ENCODE peak calls at places on chromosomes 7 and 10, in six cellular contexts. One of them, this sample, is unnamed.
A peak's percentile ranks its signal among the peaks of the same experiment; 100 is the strongest.

GRCh38 chr7:88759216-88759955 is at the start of gene ZNF804B:
- DNase-seq in HT1080: no peak
- DNase-seq in stimulated activated CD8-positive, alpha-beta memory T cell treated with anti-CD3 and anti-CD28 coated beads, Interleukin-7, amount 100 ng/mL, for 4 hours: no peak
- DNase-seq in thoracic aorta: no peak
- DNase-seq in adrenal gland: peak; percentile 10
- DNase-seq in T-helper 9 cell: no peak
- DNase-seq in this sample: no peak

GRCh38 chr7:92513167-92513902 is 15.0 kb downstream of the PEX1 start:
- DNase-seq in T-helper 9 cell: no peak
- DNase-seq in thoracic aorta: no peak
- DNase-seq in adrenal gland: no peak
- DNase-seq in HT1080: no peak
- DNase-seq in stimulated activated CD8-positive, alpha-beta memory T cell treated with anti-CD3 and anti-CD28 coated beads, Interleukin-7, amount 100 ng/mL, for 4 hours: no peak
- DNase-seq in this sample: no peak

GRCh38 chr7:5296627-5297226 is 14.0 kb downstream of the SLC29A4 start:
- DNase-seq in thoracic aorta: no peak
- DNase-seq in HT1080: no peak
- DNase-seq in stimulated activated CD8-positive, alpha-beta memory T cell treated with anti-CD3 and anti-CD28 coated beads, Interleukin-7, amount 100 ng/mL, for 4 hours: peak; percentile 42
- DNase-seq in T-helper 9 cell: peak; percentile 76
- DNase-seq in adrenal gland: no peak
- DNase-seq in this sample: peak; percentile 47

GRCh38 chr10:91514025-91514424 is 103.9 kb downstream of the HECTD2 start:
- DNase-seq in thoracic aorta: no peak
- DNase-seq in adrenal gland: no peak
- DNase-seq in stimulated activated CD8-positive, alpha-beta memory T cell treated with anti-CD3 and anti-CD28 coated beads, Interleukin-7, amount 100 ng/mL, for 4 hours: no peak
- DNase-seq in T-helper 9 cell: no peak
- DNase-seq in HT1080: no peak
- DNase-seq in this sample: no peak

GRCh38 chr10:73772280-73773151 is 9.3 kb upstream of the CHCHD1 start:
- DNase-seq in adrenal gland: peak; percentile 84
- DNase-seq in stimulated activated CD8-positive, alpha-beta memory T cell treated with anti-CD3 and anti-CD28 coated beads, Interleukin-7, amount 100 ng/mL, for 4 hours: peak; percentile 57
- DNase-seq in T-helper 9 cell: peak; percentile 69
- DNase-seq in thoracic aorta: peak; percentile 61
- DNase-seq in HT1080: peak; percentile 78
- DNase-seq in this sample: peak; percentile 91

GRCh38 chr7:30062587-30062986 is 34.4 kb downstream of the PLEKHA8 start:
- DNase-seq in adrenal gland: no peak
- DNase-seq in T-helper 9 cell: no peak
- DNase-seq in HT1080: peak; percentile 21
- DNase-seq in stimulated activated CD8-positive, alpha-beta memory T cell treated with anti-CD3 and anti-CD28 coated beads, Interleukin-7, amount 100 ng/mL, for 4 hours: no peak
- DNase-seq in thoracic aorta: no peak
- DNase-seq in this sample: no peak

GRCh38 chr10:43078986-43079273 is 2.1 kb downstream of the RET start:
- DNase-seq in adrenal gland: peak; percentile 20
- DNase-seq in thoracic aorta: no peak
- DNase-seq in T-helper 9 cell: no peak
- DNase-seq in HT1080: no peak
- DNase-seq in stimulated activated CD8-positive, alpha-beta memory T cell treated with anti-CD3 and anti-CD28 coated beads, Interleukin-7, amount 100 ng/mL, for 4 hours: no peak
- DNase-seq in this sample: no peak

GRCh38 chr7:79709574-79710409 is 256.3 kb upstream of the MAGI2 start:
- DNase-seq in thoracic aorta: no peak
- DNase-seq in T-helper 9 cell: no peak
- DNase-seq in HT1080: peak; percentile 88
- DNase-seq in stimulated activated CD8-positive, alpha-beta memory T cell treated with anti-CD3 and anti-CD28 coated beads, Interleukin-7, amount 100 ng/mL, for 4 hours: no peak
- DNase-seq in adrenal gland: no peak
- DNase-seq in this sample: no peak

GRCh38 chr7:45699726-45700390 is 125.7 kb downstream of the ADCY1 start:
- DNase-seq in adrenal gland: peak; percentile 16
- DNase-seq in stimulated activated CD8-positive, alpha-beta memory T cell treated with anti-CD3 and anti-CD28 coated beads, Interleukin-7, amount 100 ng/mL, for 4 hours: no peak
- DNase-seq in HT1080: no peak
- DNase-seq in T-helper 9 cell: no peak
- DNase-seq in thoracic aorta: no peak
- DNase-seq in this sample: no peak

GRCh38 chr7:17131983-17132655 is 166.3 kb upstream of the AHR start:
- DNase-seq in thoracic aorta: no peak
- DNase-seq in HT1080: no peak
- DNase-seq in stimulated activated CD8-positive, alpha-beta memory T cell treated with anti-CD3 and anti-CD28 coated beads, Interleukin-7, amount 100 ng/mL, for 4 hours: no peak
- DNase-seq in adrenal gland: no peak
- DNase-seq in T-helper 9 cell: no peak
- DNase-seq in this sample: no peak

GRCh38 chr10:31769564-31769963 is 159.1 kb downstream of the ARHGAP12 start:
- DNase-seq in stimulated activated CD8-positive, alpha-beta memory T cell treated with anti-CD3 and anti-CD28 coated beads, Interleukin-7, amount 100 ng/mL, for 4 hours: no peak
- DNase-seq in T-helper 9 cell: no peak
- DNase-seq in thoracic aorta: no peak
- DNase-seq in adrenal gland: no peak
- DNase-seq in HT1080: peak; percentile 44
- DNase-seq in this sample: no peak